ENCODE peak calls at places on chromosomes 1 and 21, in eight cellular contexts. One of them, this sample, is unnamed.

GRCh38 chr1:88892146-88892877 is 945 bp upstream of the GTF2B start:
- DNase-seq in NB4: peak; percentile 89
- DNase-seq in activated naive CD4-positive, alpha-beta T cell treated with anti-CD3 and anti-CD28 coated beads, Interleukin-2, amount 10 ng/mL, durations not matched to agents 7 days and 5 days: no peak
- DNase-seq in KG1: no peak
- DNase-seq in neural crest cell: no peak
- DNase-seq in T-helper 9 cell: no peak
- DNase-seq in EH: peak; percentile 56
- DNase-seq in ACHN: peak; percentile 90
- DNase-seq in this sample: peak; percentile 73

GRCh38 chr1:87495147-87495546 is 166.5 kb downstream of the LMO4 start:
- DNase-seq in KG1: no peak
- DNase-seq in NB4: peak; percentile 3
- DNase-seq in ACHN: no peak
- DNase-seq in T-helper 9 cell: no peak
- DNase-seq in neural crest cell: no peak
- DNase-seq in EH: no peak
- DNase-seq in activated naive CD4-positive, alpha-beta T cell treated with anti-CD3 and anti-CD28 coated beads, Interleukin-2, amount 10 ng/mL, durations not matched to agents 7 days and 5 days: no peak
- DNase-seq in this sample: no peak

GRCh38 chr1:24203404-24203803 is 16.3 kb upstream of the IFNLR1 start:
- DNase-seq in NB4: no peak
- DNase-seq in ACHN: no peak
- DNase-seq in EH: no peak
- DNase-seq in T-helper 9 cell: no peak
- DNase-seq in activated naive CD4-positive, alpha-beta T cell treated with anti-CD3 and anti-CD28 coated beads, Interleukin-2, amount 10 ng/mL, durations not matched to agents 7 days and 5 days: no peak
- DNase-seq in KG1: no peak
- DNase-seq in neural crest cell: no peak
- DNase-seq in this sample: no peak

GRCh38 chr1:15974855-15975254 is 1.0 kb downstream of the ZBTB17 start:
- DNase-seq in neural crest cell: no peak
- DNase-seq in EH: no peak
- DNase-seq in activated naive CD4-positive, alpha-beta T cell treated with anti-CD3 and anti-CD28 coated beads, Interleukin-2, amount 10 ng/mL, durations not matched to agents 7 days and 5 days: no peak
- DNase-seq in NB4: peak; percentile 6
- DNase-seq in KG1: no peak
- DNase-seq in T-helper 9 cell: no peak
- DNase-seq in ACHN: no peak
- DNase-seq in this sample: no peak

GRCh38 chr1:47788761-47789160 is 208.4 kb downstream of the TRABD2B start:
- DNase-seq in T-helper 9 cell: no peak
- DNase-seq in neural crest cell: no peak
- DNase-seq in NB4: no peak
- DNase-seq in EH: no peak
- DNase-seq in ACHN: no peak
- DNase-seq in KG1: no peak
- DNase-seq in activated naive CD4-positive, alpha-beta T cell treated with anti-CD3 and anti-CD28 coated beads, Interleukin-2, amount 10 ng/mL, durations not matched to agents 7 days and 5 days: no peak
- DNase-seq in this sample: no peak

GRCh38 chr1:207941664-207942063 is 30.7 kb upstream of the CD34 start:
- DNase-seq in KG1: no peak
- DNase-seq in NB4: no peak
- DNase-seq in T-helper 9 cell: no peak
- DNase-seq in activated naive CD4-positive, alpha-beta T cell treated with anti-CD3 and anti-CD28 coated beads, Interleukin-2, amount 10 ng/mL, durations not matched to agents 7 days and 5 days: no peak
- DNase-seq in neural crest cell: no peak
- DNase-seq in ACHN: no peak
- DNase-seq in EH: no peak
- DNase-seq in this sample: no peak

GRCh38 chr1:241343956-241344355 is 13.0 kb downstream of the RGS7 start:
- DNase-seq in ACHN: no peak
- DNase-seq in T-helper 9 cell: no peak
- DNase-seq in NB4: no peak
- DNase-seq in activated naive CD4-positive, alpha-beta T cell treated with anti-CD3 and anti-CD28 coated beads, Interleukin-2, amount 10 ng/mL, durations not matched to agents 7 days and 5 days: no peak
- DNase-seq in neural crest cell: no peak
- DNase-seq in KG1: no peak
- DNase-seq in EH: no peak
- DNase-seq in this sample: no peak

GRCh38 chr1:21901986-21902377 is 35.1 kb downstream of the HSPG2 start:
- DNase-seq in NB4: no peak
- DNase-seq in neural crest cell: no peak
- DNase-seq in ACHN: no peak
- DNase-seq in EH: no peak
- DNase-seq in T-helper 9 cell: no peak
- DNase-seq in activated naive CD4-positive, alpha-beta T cell treated with anti-CD3 and anti-CD28 coated beads, Interleukin-2, amount 10 ng/mL, durations not matched to agents 7 days and 5 days: no peak
- DNase-seq in KG1: no peak
- DNase-seq in this sample: no peak

GRCh38 chr1:88488277-88488676 is 195.8 kb upstream of the PKN2 start:
- DNase-seq in KG1: no peak
- DNase-seq in ACHN: no peak
- DNase-seq in NB4: no peak
- DNase-seq in EH: no peak
- DNase-seq in neural crest cell: no peak
- DNase-seq in T-helper 9 cell: no peak
- DNase-seq in activated naive CD4-positive, alpha-beta T cell treated with anti-CD3 and anti-CD28 coated beads, Interleukin-2, amount 10 ng/mL, durations not matched to agents 7 days and 5 days: no peak
- DNase-seq in this sample: no peak

GRCh38 chr1:50783286-50783685 is 176.8 kb downstream of the FAF1 start:
- DNase-seq in activated naive CD4-positive, alpha-beta T cell treated with anti-CD3 and anti-CD28 coated beads, Interleukin-2, amount 10 ng/mL, durations not matched to agents 7 days and 5 days: no peak
- DNase-seq in ACHN: no peak
- DNase-seq in NB4: no peak
- DNase-seq in KG1: no peak
- DNase-seq in EH: no peak
- DNase-seq in T-helper 9 cell: no peak
- DNase-seq in neural crest cell: no peak
- DNase-seq in this sample: no peak

GRCh38 chr1:209231476-209232156 is 351.9 kb upstream of the CAMK1G start:
- DNase-seq in activated naive CD4-positive, alpha-beta T cell treated with anti-CD3 and anti-CD28 coated beads, Interleukin-2, amount 10 ng/mL, durations not matched to agents 7 days and 5 days: no peak
- DNase-seq in T-helper 9 cell: no peak
- DNase-seq in EH: no peak
- DNase-seq in KG1: no peak
- DNase-seq in NB4: no peak
- DNase-seq in neural crest cell: no peak
- DNase-seq in ACHN: no peak
- DNase-seq in this sample: no peak

GRCh38 chr1:185440877-185441276 is 123.8 kb upstream of the IVNS1ABP start:
- DNase-seq in NB4: no peak
- DNase-seq in EH: peak; percentile 91
- DNase-seq in T-helper 9 cell: no peak
- DNase-seq in KG1: no peak
- DNase-seq in ACHN: peak; percentile 32
- DNase-seq in neural crest cell: no peak
- DNase-seq in activated naive CD4-positive, alpha-beta T cell treated with anti-CD3 and anti-CD28 coated beads, Interleukin-2, amount 10 ng/mL, durations not matched to agents 7 days and 5 days: no peak
- DNase-seq in this sample: no peak

GRCh38 chr1:192545781-192546521 is 29.6 kb upstream of the RGS1 start:
- DNase-seq in EH: no peak
- DNase-seq in T-helper 9 cell: no peak
- DNase-seq in NB4: peak; percentile 63
- DNase-seq in neural crest cell: no peak
- DNase-seq in ACHN: no peak
- DNase-seq in activated naive CD4-positive, alpha-beta T cell treated with anti-CD3 and anti-CD28 coated beads, Interleukin-2, amount 10 ng/mL, durations not matched to agents 7 days and 5 days: no peak
- DNase-seq in KG1: no peak
- DNase-seq in this sample: no peak

GRCh38 chr1:31568895-31569655 is 7.2 kb upstream of the TINAGL1 start:
- DNase-seq in NB4: no peak
- DNase-seq in T-helper 9 cell: no peak
- DNase-seq in neural crest cell: no peak
- DNase-seq in KG1: no peak
- DNase-seq in ACHN: no peak
- DNase-seq in EH: no peak
- DNase-seq in activated naive CD4-positive, alpha-beta T cell treated with anti-CD3 and anti-CD28 coated beads, Interleukin-2, amount 10 ng/mL, durations not matched to agents 7 days and 5 days: no peak
- DNase-seq in this sample: no peak

GRCh38 chr1:53704304-53704703 is 34.7 kb downstream of the GLIS1 start:
- DNase-seq in NB4: no peak
- DNase-seq in activated naive CD4-positive, alpha-beta T cell treated with anti-CD3 and anti-CD28 coated beads, Interleukin-2, amount 10 ng/mL, durations not matched to agents 7 days and 5 days: no peak
- DNase-seq in ACHN: no peak
- DNase-seq in EH: no peak
- DNase-seq in KG1: no peak
- DNase-seq in T-helper 9 cell: no peak
- DNase-seq in neural crest cell: no peak
- DNase-seq in this sample: no peak

GRCh38 chr1:62368989-62369388 is 49.8 kb upstream of the KANK4 start:
- DNase-seq in NB4: no peak
- DNase-seq in activated naive CD4-positive, alpha-beta T cell treated with anti-CD3 and anti-CD28 coated beads, Interleukin-2, amount 10 ng/mL, durations not matched to agents 7 days and 5 days: no peak
- DNase-seq in ACHN: no peak
- DNase-seq in KG1: no peak
- DNase-seq in T-helper 9 cell: no peak
- DNase-seq in neural crest cell: no peak
- DNase-seq in EH: no peak
- DNase-seq in this sample: no peak

GRCh38 chr21:44865561-44866280 is 7.8 kb downstream of the PTTG1IP start:
- DNase-seq in neural crest cell: no peak
- DNase-seq in T-helper 9 cell: no peak
- DNase-seq in activated naive CD4-positive, alpha-beta T cell treated with anti-CD3 and anti-CD28 coated beads, Interleukin-2, amount 10 ng/mL, durations not matched to agents 7 days and 5 days: peak; percentile 41
- DNase-seq in KG1: no peak
- DNase-seq in EH: no peak
- DNase-seq in ACHN: no peak
- DNase-seq in NB4: peak; percentile 90
- DNase-seq in this sample: no peak

GRCh38 chr1:223036479-223036845 is 106.6 kb downstream of the TLR5 start:
- DNase-seq in ACHN: no peak
- DNase-seq in EH: no peak
- DNase-seq in T-helper 9 cell: no peak
- DNase-seq in activated naive CD4-positive, alpha-beta T cell treated with anti-CD3 and anti-CD28 coated beads, Interleukin-2, amount 10 ng/mL, durations not matched to agents 7 days and 5 days: no peak
- DNase-seq in KG1: no peak
- DNase-seq in NB4: no peak
- DNase-seq in neural crest cell: no peak
- DNase-seq in this sample: no peak

GRCh38 chr1:227883641-227884301 is 64.0 kb downstream of the WNT9A start:
- DNase-seq in T-helper 9 cell: no peak
- DNase-seq in ACHN: no peak
- DNase-seq in KG1: no peak
- DNase-seq in NB4: no peak
- DNase-seq in EH: no peak
- DNase-seq in neural crest cell: no peak
- DNase-seq in activated naive CD4-positive, alpha-beta T cell treated with anti-CD3 and anti-CD28 coated beads, Interleukin-2, amount 10 ng/mL, durations not matched to agents 7 days and 5 days: peak; percentile 16
- DNase-seq in this sample: no peak

GRCh38 chr1:149917590-149918144 is at the start of gene SV2A:
- DNase-seq in activated naive CD4-positive, alpha-beta T cell treated with anti-CD3 and anti-CD28 coated beads, Interleukin-2, amount 10 ng/mL, durations not matched to agents 7 days and 5 days: peak; percentile 71
- DNase-seq in T-helper 9 cell: peak; percentile 49
- DNase-seq in ACHN: peak; percentile 71
- DNase-seq in neural crest cell: peak; percentile 33
- DNase-seq in EH: peak; percentile 72
- DNase-seq in NB4: peak; percentile 60
- DNase-seq in KG1: no peak
- DNase-seq in this sample: peak; percentile 85

GRCh38 chr1:182784556-182785171 is 4.9 kb upstream of the NPL start:
- DNase-seq in T-helper 9 cell: no peak
- DNase-seq in NB4: peak; percentile 63
- DNase-seq in KG1: peak; percentile 48
- DNase-seq in neural crest cell: no peak
- DNase-seq in EH: peak; percentile 62
- DNase-seq in ACHN: peak; percentile 64
- DNase-seq in activated naive CD4-positive, alpha-beta T cell treated with anti-CD3 and anti-CD28 coated beads, Interleukin-2, amount 10 ng/mL, durations not matched to agents 7 days and 5 days: no peak
- DNase-seq in this sample: peak; percentile 62

GRCh38 chr1:27007909-27008582 is 4.6 kb downstream of the TENT5B start:
- DNase-seq in neural crest cell: no peak
- DNase-seq in ACHN: no peak
- DNase-seq in activated naive CD4-positive, alpha-beta T cell treated with anti-CD3 and anti-CD28 coated beads, Interleukin-2, amount 10 ng/mL, durations not matched to agents 7 days and 5 days: no peak
- DNase-seq in T-helper 9 cell: no peak
- DNase-seq in EH: peak; percentile 70
- DNase-seq in KG1: no peak
- DNase-seq in NB4: no peak
- DNase-seq in this sample: no peak

GRCh38 chr1:10724948-10725852 is 71.2 kb downstream of the CASZ1 start:
- DNase-seq in ACHN: no peak
- DNase-seq in neural crest cell: no peak
- DNase-seq in EH: peak; percentile 72
- DNase-seq in NB4: no peak
- DNase-seq in activated naive CD4-positive, alpha-beta T cell treated with anti-CD3 and anti-CD28 coated beads, Interleukin-2, amount 10 ng/mL, durations not matched to agents 7 days and 5 days: no peak
- DNase-seq in T-helper 9 cell: no peak
- DNase-seq in KG1: no peak
- DNase-seq in this sample: no peak

GRCh38 chr1:30916296-30916695 is 7.7 kb upstream of the SDC3 start:
- DNase-seq in T-helper 9 cell: no peak
- DNase-seq in neural crest cell: no peak
- DNase-seq in activated naive CD4-positive, alpha-beta T cell treated with anti-CD3 and anti-CD28 coated beads, Interleukin-2, amount 10 ng/mL, durations not matched to agents 7 days and 5 days: no peak
- DNase-seq in ACHN: no peak
- DNase-seq in EH: no peak
- DNase-seq in KG1: no peak
- DNase-seq in NB4: no peak
- DNase-seq in this sample: no peak

GRCh38 chr1:54955359-54955758 is 25.1 kb upstream of the TMEM61 start:
- DNase-seq in EH: peak; percentile 80
- DNase-seq in ACHN: no peak
- DNase-seq in NB4: no peak
- DNase-seq in T-helper 9 cell: no peak
- DNase-seq in neural crest cell: no peak
- DNase-seq in activated naive CD4-positive, alpha-beta T cell treated with anti-CD3 and anti-CD28 coated beads, Interleukin-2, amount 10 ng/mL, durations not matched to agents 7 days and 5 days: no peak
- DNase-seq in KG1: no peak
- DNase-seq in this sample: no peak

GRCh38 chr1:161735837-161736236 is 13.7 kb upstream of the DUSP12 start:
- DNase-seq in activated naive CD4-positive, alpha-beta T cell treated with anti-CD3 and anti-CD28 coated beads, Interleukin-2, amount 10 ng/mL, durations not matched to agents 7 days and 5 days: no peak
- DNase-seq in EH: no peak
- DNase-seq in KG1: no peak
- DNase-seq in ACHN: no peak
- DNase-seq in T-helper 9 cell: no peak
- DNase-seq in neural crest cell: no peak
- DNase-seq in NB4: no peak
- DNase-seq in this sample: no peak

GRCh38 chr21:44262338-44263048 is 796 bp upstream of the DNMT3L start:
- DNase-seq in EH: no peak
- DNase-seq in ACHN: no peak
- DNase-seq in T-helper 9 cell: no peak
- DNase-seq in KG1: no peak
- DNase-seq in NB4: no peak
- DNase-seq in activated naive CD4-positive, alpha-beta T cell treated with anti-CD3 and anti-CD28 coated beads, Interleukin-2, amount 10 ng/mL, durations not matched to agents 7 days and 5 days: peak; percentile 10
- DNase-seq in neural crest cell: no peak
- DNase-seq in this sample: no peak

GRCh38 chr21:27040738-27041137 is 73.8 kb upstream of the ADAMTS5 start:
- DNase-seq in EH: no peak
- DNase-seq in activated naive CD4-positive, alpha-beta T cell treated with anti-CD3 and anti-CD28 coated beads, Interleukin-2, amount 10 ng/mL, durations not matched to agents 7 days and 5 days: no peak
- DNase-seq in T-helper 9 cell: no peak
- DNase-seq in ACHN: no peak
- DNase-seq in NB4: no peak
- DNase-seq in neural crest cell: no peak
- DNase-seq in KG1: no peak
- DNase-seq in this sample: no peak

GRCh38 chr1:116737855-116738318 is 16.3 kb upstream of the CD2 start:
- DNase-seq in ACHN: no peak
- DNase-seq in KG1: no peak
- DNase-seq in neural crest cell: no peak
- DNase-seq in NB4: no peak
- DNase-seq in EH: no peak
- DNase-seq in T-helper 9 cell: peak; percentile 20
- DNase-seq in activated naive CD4-positive, alpha-beta T cell treated with anti-CD3 and anti-CD28 coated beads, Interleukin-2, amount 10 ng/mL, durations not matched to agents 7 days and 5 days: peak; percentile 48
- DNase-seq in this sample: no peak

GRCh38 chr1:12124693-12125421 is 41.9 kb upstream of the TNFRSF1B start:
- DNase-seq in KG1: peak; percentile 37
- DNase-seq in NB4: peak; percentile 78
- DNase-seq in ACHN: peak; percentile 52
- DNase-seq in EH: peak; percentile 70
- DNase-seq in activated naive CD4-positive, alpha-beta T cell treated with anti-CD3 and anti-CD28 coated beads, Interleukin-2, amount 10 ng/mL, durations not matched to agents 7 days and 5 days: peak; percentile 85
- DNase-seq in neural crest cell: peak; percentile 84
- DNase-seq in T-helper 9 cell: peak; percentile 82
- DNase-seq in this sample: peak; percentile 14

GRCh38 chr1:155893389-155894142 is 17.6 kb downstream of the RIT1 start:
- DNase-seq in activated naive CD4-positive, alpha-beta T cell treated with anti-CD3 and anti-CD28 coated beads, Interleukin-2, amount 10 ng/mL, durations not matched to agents 7 days and 5 days: peak; percentile 51
- DNase-seq in ACHN: peak; percentile 66
- DNase-seq in KG1: no peak
- DNase-seq in T-helper 9 cell: no peak
- DNase-seq in neural crest cell: no peak
- DNase-seq in NB4: peak; percentile 49
- DNase-seq in EH: peak; percentile 95
- DNase-seq in this sample: no peak

GRCh38 chr1:119010201-119010600 is 22.1 kb upstream of the TBX15 start:
- DNase-seq in KG1: no peak
- DNase-seq in EH: peak; percentile 73
- DNase-seq in ACHN: no peak
- DNase-seq in neural crest cell: no peak
- DNase-seq in T-helper 9 cell: no peak
- DNase-seq in NB4: no peak
- DNase-seq in activated naive CD4-positive, alpha-beta T cell treated with anti-CD3 and anti-CD28 coated beads, Interleukin-2, amount 10 ng/mL, durations not matched to agents 7 days and 5 days: no peak
- DNase-seq in this sample: no peak

GRCh38 chr1:225890346-225891228 is 1.6 kb upstream of the LEFTY1 start:
- DNase-seq in ACHN: no peak
- DNase-seq in T-helper 9 cell: no peak
- DNase-seq in NB4: no peak
- DNase-seq in activated naive CD4-positive, alpha-beta T cell treated with anti-CD3 and anti-CD28 coated beads, Interleukin-2, amount 10 ng/mL, durations not matched to agents 7 days and 5 days: no peak
- DNase-seq in KG1: no peak
- DNase-seq in neural crest cell: no peak
- DNase-seq in EH: no peak
- DNase-seq in this sample: no peak

GRCh38 chr1:117095237-117095636 is 26.3 kb downstream of the TRIM45 start:
- DNase-seq in activated naive CD4-positive, alpha-beta T cell treated with anti-CD3 and anti-CD28 coated beads, Interleukin-2, amount 10 ng/mL, durations not matched to agents 7 days and 5 days: no peak
- DNase-seq in ACHN: no peak
- DNase-seq in T-helper 9 cell: no peak
- DNase-seq in NB4: no peak
- DNase-seq in neural crest cell: no peak
- DNase-seq in KG1: no peak
- DNase-seq in EH: peak; percentile 90
- DNase-seq in this sample: no peak